ENCODE peak calls at places on chromosomes 13 and 19, in seven cellular contexts. Y is effector memory CD4-positive, alpha-beta T cell; X is GM23338; F is right atrium auricular region; W is heart right ventricle; T is fibroblast of lung; N is transverse colon. J is an unnamed sample.

GRCh38 chr13:65026505-65026904 is 2203.6 kb downstream of the PCDH9 start:
- DNase-seq in W (no peak), N (no peak), Y (no peak), X (no peak), T (no peak), F (no peak), J (no peak)

GRCh38 chr19:41405776-41406175 is 8.2 kb downstream of the BCKDHA start:
- DNase-seq in N (no peak), Y (no peak), W (no peak), T (no peak), F (no peak), X (no peak), J (peak; percentile 33)

GRCh38 chr19:38727868-38728660 is 16.2 kb downstream of the CAPN12 start:
- DNase-seq in T (no peak), W (no peak), F (no peak), X (no peak), Y (no peak), N (no peak), J (peak; percentile 77)

GRCh38 chr19:36266375-36266961 is 51.6 kb downstream of the ZNF146 start:
- DNase-seq in F (no peak), N (no peak), Y (no peak), T (peak; percentile 18), W (no peak), X (no peak), J (peak; percentile 61)

GRCh38 chr19:20039203-20039723 is at the start of gene ZNF682:
- DNase-seq in T (peak; percentile 91), X (peak; percentile 100), W (peak; percentile 93), N (peak; percentile 96), F (peak; percentile 97), Y (peak; percentile 84), J (peak; percentile 98)

GRCh38 chr19:17821190-17821589 is at the start of gene INSL3:
- DNase-seq in W (no peak), F (no peak), X (no peak), T (no peak), N (no peak), Y (no peak), J (no peak)

GRCh38 chr13:37023871-37024270 is 23.3 kb downstream of the EXOSC8 start:
- DNase-seq in X (no peak), Y (no peak), F (no peak), N (no peak), W (no peak), T (peak; percentile 57), J (no peak)

GRCh38 chr13:82747948-82748347 is 1134.3 kb downstream of the SLITRK1 start:
- DNase-seq in F (no peak), W (no peak), Y (no peak), T (peak; percentile 59), N (no peak), X (no peak), J (no peak)

GRCh38 chr19:42480335-42481095 is 37.8 kb upstream of the CXCL17 start:
- DNase-seq in X (no peak), T (peak; percentile 13), F (no peak), Y (no peak), N (no peak), W (no peak), J (no peak)

GRCh38 chr13:44051923-44052322 is 172.2 kb downstream of the LACC1 start:
- DNase-seq in T (peak; percentile 14), W (no peak), X (no peak), Y (no peak), N (no peak), F (no peak), J (no peak)

DNA sequence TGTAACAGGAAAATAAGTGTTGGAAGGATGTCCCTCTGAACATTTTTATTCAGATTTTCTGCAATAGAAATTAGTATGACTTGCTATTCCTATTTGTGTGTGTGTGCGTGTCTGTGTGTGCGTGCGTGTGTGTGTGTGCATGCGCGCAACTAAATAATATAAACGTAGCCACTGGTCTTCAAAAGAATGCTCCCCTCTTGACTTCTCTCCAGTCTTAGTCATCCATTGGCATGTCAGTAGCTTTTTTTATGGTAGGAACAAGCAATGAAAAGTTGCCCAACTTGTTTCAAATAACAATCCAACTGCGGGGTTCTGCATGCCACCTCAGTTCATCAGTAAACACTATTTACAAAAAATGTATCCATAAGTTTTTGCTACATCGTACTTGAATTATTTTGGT is 249.6 kb downstream of the GPC6 start:
- DNase-seq in T (peak; percentile 96), F (no peak), N (no peak), X (no peak), W (no peak), Y (no peak), J (no peak)
- H3K4me3 ChIP-seq in T (no peak overlapping the region), F (no peak overlapping the region), N (no peak overlapping the region), X (no peak overlapping the region), W (no peak overlapping the region), Y (no peak overlapping the region), J (no peak overlapping the region)

GRCh38 chr19:46928951-46929350 is 68.2 kb downstream of the ARHGAP35 start:
- DNase-seq in T (no peak), X (peak; percentile 30), W (no peak), F (no peak), Y (no peak), N (no peak), J (no peak)
- H3K27ac ChIP-seq in T (no peak overlapping the region), X (no peak overlapping the region), W (no peak overlapping the region), F (no peak overlapping the region), Y (no peak overlapping the region), N (no peak overlapping the region), J (no peak overlapping the region)

GRCh38 chr13:96996886-96997285 is 2.6 kb upstream of the OXGR1 start:
- DNase-seq in X (peak; percentile 5), N (no peak), F (no peak), Y (no peak), T (no peak), W (no peak), J (no peak)

GRCh38 chr13:96993660-96994029 is 631 bp downstream of the OXGR1 start:
- DNase-seq in N (no peak), T (no peak), F (no peak), W (no peak), X (peak; percentile 39), Y (no peak), J (no peak)

GRCh38 chr13:96996097-96996496 is 1.8 kb upstream of the OXGR1 start:
- DNase-seq in Y (no peak), N (no peak), T (no peak), W (no peak), F (no peak), X (no peak), J (no peak)

GRCh38 chr13:96994030-96994848 is at the start of gene OXGR1:
- DNase-seq in X (peak; percentile 46), N (peak; percentile 14), Y (no peak), F (no peak), W (no peak), T (no peak), J (no peak)

DNA sequence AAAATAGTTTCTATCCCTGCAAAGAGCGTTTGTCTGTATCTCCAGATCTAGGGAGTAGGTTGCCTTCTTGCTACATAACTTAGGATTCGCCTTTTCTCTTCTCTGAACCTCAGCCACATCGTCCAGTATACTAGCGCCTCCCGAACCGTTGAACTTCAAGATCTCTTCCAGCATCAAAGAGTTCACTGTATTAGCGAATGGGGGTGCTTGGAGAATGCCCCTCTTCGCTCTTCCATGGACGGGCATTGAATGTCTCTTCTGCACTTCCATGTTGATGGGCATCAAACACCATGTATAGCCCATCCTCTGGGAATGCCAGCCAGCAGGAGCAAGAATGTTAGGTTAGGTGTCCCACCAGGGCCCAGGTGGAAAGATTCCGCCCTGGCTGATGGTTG is 570 bp upstream of the OXGR1 start:
- DNase-seq in Y (no peak), N (no peak), F (no peak), T (no peak), W (no peak), X (peak; percentile 22), J (no peak)
- H3K4me3 ChIP-seq in Y (no peak overlapping the region), N (no peak overlapping the region), F (no peak overlapping the region), T (no peak overlapping the region), W (peak overlapping the region; percentile 51), X (peak overlapping the region; percentile 50), J (no peak overlapping the region)

GRCh38 chr13:110027470-110028240 is 241.3 kb upstream of the IRS2 start:
- DNase-seq in N (no peak), W (no peak), Y (no peak), X (no peak), T (no peak), F (no peak), J (no peak)

GRCh38 chr13:110028838-110029621 is 242.6 kb upstream of the IRS2 start:
- DNase-seq in F (no peak), W (no peak), N (no peak), T (no peak), Y (no peak), X (no peak), J (no peak)

GRCh38 chr13:110024646-110024980 is 238.2 kb upstream of the IRS2 start:
- DNase-seq in T (no peak), Y (no peak), X (no peak), F (no peak), W (no peak), N (no peak), J (no peak)

GRCh38 chr13:110028311-110028710 is 241.9 kb upstream of the IRS2 start:
- DNase-seq in X (no peak), N (no peak), T (no peak), F (no peak), W (no peak), Y (no peak), J (no peak)

DNA sequence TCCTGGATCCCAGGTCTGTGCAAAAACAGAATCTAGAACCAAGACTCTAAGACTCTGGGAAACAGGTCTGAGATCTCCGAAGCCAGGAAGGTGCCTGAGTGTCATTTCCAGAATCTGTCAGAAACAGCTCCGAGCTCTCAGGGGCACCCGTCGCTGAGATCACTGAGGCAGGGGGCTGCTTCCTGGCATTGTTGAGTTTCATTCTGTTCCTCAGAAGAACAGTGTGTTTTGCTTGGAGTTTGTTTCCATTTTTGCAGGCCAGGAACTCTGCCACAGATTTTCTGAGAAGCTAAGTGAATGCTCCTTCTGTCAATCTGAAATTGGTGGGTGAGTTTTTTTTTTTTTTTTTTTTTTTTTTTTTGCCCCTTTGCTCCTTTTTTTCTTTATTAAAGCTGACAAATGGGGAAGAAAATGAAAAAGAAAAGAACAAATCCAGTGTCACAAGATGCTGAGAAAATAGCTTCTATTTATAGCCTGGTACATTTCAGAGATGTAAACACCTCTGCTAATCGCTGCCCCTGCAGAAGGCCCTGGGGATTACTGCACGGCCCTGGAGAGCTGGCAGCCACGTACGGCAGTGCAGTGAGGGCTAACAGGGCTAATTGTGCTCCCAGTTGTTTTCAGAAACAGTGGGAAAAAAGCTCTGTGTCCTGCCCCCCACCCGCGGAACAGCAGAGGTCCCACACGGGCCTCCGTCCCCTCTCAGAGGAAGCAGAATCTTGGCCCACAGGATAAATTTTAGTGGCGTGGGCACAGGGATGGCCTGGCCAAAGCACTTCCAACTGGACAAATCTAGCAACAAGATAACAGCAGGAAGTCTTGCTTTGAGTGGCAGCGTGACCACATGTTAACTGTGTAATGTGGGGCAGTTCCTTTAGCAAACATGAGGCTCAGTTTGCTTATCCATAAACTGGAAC is 237.6 kb upstream of the IRS2 start:
- DNase-seq in W (peak; percentile 47), Y (no peak), T (no peak), X (no peak), N (peak; percentile 10), F (no peak), J (peak; percentile 75)
- H3K27ac ChIP-seq in W (peak overlapping the region; percentile 50), Y (no peak overlapping the region), T (no peak overlapping the region), X (no peak overlapping the region), N (peak overlapping the region; percentile 74), F (peak overlapping the region; percentile 77), J (peak overlapping the region; percentile 57)